ENCODE peak calls at places on chromosome 4, in five cellular contexts. A is effector memory CD8-positive, alpha-beta T cell; T is SW480; L is dorsolateral prefrontal cortex; Y is bronchial epithelial cell. N is an unnamed sample.

GRCh38 chr4:101973331-101973730 is 182.8 kb downstream of the BANK1 start:
- DNase-seq in A (no peak), L (no peak), Y (peak; percentile 61), T (no peak), N (no peak)

GRCh38 chr4:124940387-124940786 is 227.9 kb upstream of the ANKRD50 start:
- DNase-seq in A (no peak), L (no peak), Y (peak; percentile 97), T (no peak), N (no peak)

GRCh38 chr4:5812506-5813229 is 80.2 kb downstream of the CRMP1 start:
- DNase-seq in T (peak; percentile 61), Y (peak; percentile 64), A (peak; percentile 5), L (no peak), N (peak; percentile 13)

GRCh38 chr4:2274320-2275043 is 12.6 kb upstream of the MXD4 start:
- DNase-seq in L (no peak), A (no peak), T (no peak), Y (no peak), N (no peak)

GRCh38 chr4:3871181-3871852 is 105.1 kb downstream of the ADRA2C start:
- DNase-seq in A (peak; percentile 8), T (peak; percentile 88), Y (no peak), L (peak; percentile 35), N (peak; percentile 32)

GRCh38 chr4:55568905-55569504 is 22.3 kb upstream of the CLOCK start:
- DNase-seq in A (no peak), Y (no peak), L (no peak), T (no peak), N (no peak)

GRCh38 chr4:8732092-8732491 is 139.5 kb downstream of the CPZ start:
- DNase-seq in Y (no peak), L (peak; percentile 23), T (no peak), A (no peak), N (no peak)

GRCh38 chr4:46032061-46032460 is 91.8 kb downstream of the GABRG1 start:
- DNase-seq in T (no peak), A (no peak), L (no peak), Y (no peak), N (no peak)

GRCh38 chr4:55336138-55337034 is 9.7 kb upstream of the SRD5A3 start:
- DNase-seq in L (no peak), T (peak; percentile 55), Y (no peak), A (no peak), N (no peak)

GRCh38 chr4:87839309-87839946 is 6.7 kb downstream of the MEPE start:
- DNase-seq in L (peak; percentile 42), Y (peak; percentile 40), A (no peak), T (peak; percentile 40), N (peak; percentile 9)

GRCh38 chr4:2301221-2301642 is 39.3 kb upstream of the MXD4 start:
- DNase-seq in Y (no peak), L (no peak), T (no peak), A (no peak), N (no peak)

GRCh38 chr4:182261651-182262223 is 18.5 kb downstream of the TENM3 start:
- DNase-seq in T (no peak), L (no peak), Y (no peak), A (no peak), N (no peak)

GRCh38 chr4:102547973-102548372 is 46.8 kb downstream of the NFKB1 start:
- DNase-seq in Y (no peak), T (no peak), A (no peak), L (no peak), N (no peak)

GRCh38 chr4:35247047-35247446 is 997.3 kb downstream of the ARAP2 start:
- DNase-seq in Y (peak; percentile 6), L (no peak), T (no peak), A (no peak), N (no peak)

GRCh38 chr4:30840571-30840970 is 120.4 kb downstream of the PCDH7 start:
- DNase-seq in Y (no peak), T (no peak), L (no peak), A (no peak), N (no peak)